ENCODE peak calls at places on chromosome 14, in eight cellular contexts. Q is WTC11, V is mesothelial cell of epicardium, B is tibial nerve, M is lower leg skin, W is neural crest cell, U is astrocyte of the cerebellum, O is PC-3. E is an unnamed sample.

GRCh38 chr14:45177081-45177480 is 41.4 kb downstream of the FANCM start:
- DNase-seq in Q (no peak), V (no peak), B (no peak), M (no peak), W (no peak), U (no peak), O (peak), E (no peak)

GRCh38 chr14:60514378-60515243 is 5.7 kb downstream of the SIX6 start:
- DNase-seq in Q (peak), V (no peak), B (peak), M (no peak), W (peak), U (no peak), O (peak), E (no peak)

GRCh38 chr14:34087556-34087955 is 136.7 kb upstream of the EGLN3 start:
- DNase-seq in Q (no peak), V (no peak), B (no peak), M (no peak), W (no peak), U (no peak), O (no peak), E (no peak)

GRCh38 chr14:52825085-52825484 is 33.7 kb upstream of the GNPNAT1 start:
- DNase-seq in Q (no peak), V (no peak), B (no peak), M (no peak), W (no peak), U (no peak), O (no peak), E (no peak)

GRCh38 chr14:33343016-33343415 is 404.3 kb downstream of the NPAS3 start:
- DNase-seq in Q (no peak), V (no peak), B (no peak), M (no peak), W (no peak), U (peak), O (peak), E (no peak)

GRCh38 chr14:95998656-95999055 is 40.5 kb upstream of the C14orf132 start:
- DNase-seq in Q (no peak), V (no peak), B (no peak), M (no peak), W (no peak), U (peak), O (peak), E (no peak)

GRCh38 chr14:56580317-56580711 is 716 bp downstream of the TMEM260 start:
- DNase-seq in Q (no peak), V (no peak), B (no peak), M (no peak), W (no peak), U (no peak), O (peak), E (no peak)

GRCh38 chr14:89628521-89628920 is 211.5 kb upstream of the FOXN3 start:
- DNase-seq in Q (no peak), V (no peak), B (no peak), M (no peak), W (no peak), U (no peak), O (no peak), E (no peak)

GRCh38 chr14:75911883-75912282 is 69.9 kb downstream of the TGFB3 start:
- DNase-seq in Q (peak), V (no peak), B (no peak), M (no peak), W (peak), U (peak), O (no peak), E (peak)

GRCh38 chr14:30225171-30225570 is 297.5 kb upstream of the PRKD1 start:
- DNase-seq in Q (no peak), V (no peak), B (peak), M (peak), W (no peak), U (no peak), O (no peak), E (no peak)

GRCh38 chr14:77322209-77322902 is 1.5 kb downstream of the GSTZ1 start:
- DNase-seq in Q (no peak), V (no peak), B (no peak), M (no peak), W (no peak), U (no peak), O (no peak), E (no peak)

GRCh38 chr14:104317975-104318557 is 179.7 kb downstream of the KIF26A start:
- DNase-seq in Q (no peak), V (no peak), B (no peak), M (no peak), W (no peak), U (no peak), O (no peak), E (no peak)

GRCh38 chr14:88142990-88143389 is 138.1 kb downstream of the GPR65 start:
- DNase-seq in Q (no peak), V (no peak), B (no peak), M (no peak), W (no peak), U (no peak), O (no peak), E (no peak)

GRCh38 chr14:21454843-21455550 is 926 bp downstream of the CHD8 start:
- DNase-seq in Q (no peak), V (no peak), B (no peak), M (no peak), W (no peak), U (no peak), O (no peak), E (no peak)

GRCh38 chr14:101496779-101497420 is 64.4 kb upstream of the DIO3 start:
- DNase-seq in Q (no peak), V (no peak), B (no peak), M (no peak), W (no peak), U (no peak), O (no peak), E (no peak)

GRCh38 chr14:30227871-30228270 is 300.2 kb upstream of the PRKD1 start:
- DNase-seq in Q (no peak), V (no peak), B (peak), M (peak), W (no peak), U (no peak), O (peak), E (no peak)

GRCh38 chr14:94995551-94995950 is 161.8 kb downstream of the DICER1 start:
- DNase-seq in Q (no peak), V (no peak), B (no peak), M (no peak), W (no peak), U (no peak), O (no peak), E (no peak)

GRCh38 chr14:95290769-95291440 is 28.8 kb downstream of the CLMN start:
- DNase-seq in Q (peak), V (no peak), B (no peak), M (peak), W (no peak), U (no peak), O (peak), E (no peak)

GRCh38 chr14:29584992-29585391 is 342.7 kb downstream of the PRKD1 start:
- DNase-seq in Q (peak), V (no peak), B (peak), M (no peak), W (peak), U (peak), O (peak), E (peak)

GRCh38 chr14:96797943-96798349 is 764 bp downstream of the VRK1 start:
- DNase-seq in Q (no peak), V (no peak), B (no peak), M (no peak), W (no peak), U (no peak), O (no peak), E (no peak)

GRCh38 chr14:50049703-50050102 is 66.7 kb downstream of the VCPKMT start:
- DNase-seq in Q (no peak), V (no peak), B (no peak), M (no peak), W (no peak), U (no peak), O (no peak), E (no peak)

GRCh38 chr14:60700598-60700997 is 23.6 kb downstream of the SIX4 start:
- DNase-seq in Q (no peak), V (no peak), B (no peak), M (no peak), W (no peak), U (no peak), O (no peak), E (no peak)

GRCh38 chr14:105860615-105861580 is 334.5 kb downstream of the TMEM121 start:
- DNase-seq in Q (peak), V (peak), B (no peak), M (no peak), W (no peak), U (no peak), O (no peak), E (no peak)

GRCh38 chr14:36363704-36364103 is 43.3 kb upstream of the MBIP start:
- DNase-seq in Q (no peak), V (no peak), B (no peak), M (no peak), W (no peak), U (no peak), O (no peak), E (no peak)

GRCh38 chr14:58297762-58298476 is 436 bp upstream of the ARID4A start:
- DNase-seq in Q (peak), V (peak), B (peak), M (peak), W (peak), U (peak), O (peak), E (peak)

GRCh38 chr14:96268426-96269358 is 12.7 kb downstream of the BDKRB1 start:
- DNase-seq in Q (no peak), V (no peak), B (peak), M (peak), W (no peak), U (peak), O (peak), E (no peak)

GRCh38 chr14:22168092-22168955 is 420.7 kb downstream of the DAD1 start:
- DNase-seq in Q (no peak), V (no peak), B (no peak), M (no peak), W (no peak), U (no peak), O (peak), E (no peak)

GRCh38 chr14:24395609-24396580 is 2.9 kb upstream of the NYNRIN start:
- DNase-seq in Q (no peak), V (no peak), B (no peak), M (peak), W (no peak), U (no peak), O (no peak), E (no peak)

GRCh38 chr14:89041245-89041585 is 216.8 kb downstream of the TTC8 start:
- DNase-seq in Q (no peak), V (no peak), B (no peak), M (no peak), W (no peak), U (no peak), O (peak), E (no peak)

GRCh38 chr14:75877292-75877691 is 104.5 kb downstream of the TGFB3 start:
- DNase-seq in Q (no peak), V (no peak), B (no peak), M (no peak), W (no peak), U (peak), O (peak), E (no peak)

GRCh38 chr14:20587489-20588154 is at the start of gene RNASE11:
- DNase-seq in Q (no peak), V (no peak), B (no peak), M (no peak), W (no peak), U (no peak), O (no peak), E (no peak)

GRCh38 chr14:77478796-77479195 is 19.8 kb downstream of the ISM2 start:
- DNase-seq in Q (no peak), V (no peak), B (no peak), M (no peak), W (no peak), U (no peak), O (no peak), E (no peak)

GRCh38 chr14:38208825-38209562 is 1.3 kb downstream of the SSTR1 start:
- DNase-seq in Q (peak), V (peak), B (no peak), M (no peak), W (no peak), U (no peak), O (no peak), E (no peak)

GRCh38 chr14:95619785-95620417 is 66.3 kb upstream of the TCL1B start:
- DNase-seq in Q (no peak), V (no peak), B (no peak), M (no peak), W (no peak), U (no peak), O (no peak), E (no peak)

GRCh38 chr14:70061108-70061507 is 127.6 kb downstream of the SLC8A3 start:
- DNase-seq in Q (no peak), V (no peak), B (no peak), M (no peak), W (no peak), U (no peak), O (peak), E (no peak)

GRCh38 chr14:54816450-54816849 is 86.2 kb downstream of the GCH1 start:
- DNase-seq in Q (no peak), V (no peak), B (no peak), M (no peak), W (no peak), U (no peak), O (no peak), E (no peak)

GRCh38 chr14:23122086-23122485 is 3.0 kb upstream of the CEBPE start:
- DNase-seq in Q (no peak), V (no peak), B (no peak), M (no peak), W (no peak), U (no peak), O (no peak), E (no peak)

GRCh38 chr14:68580096-68580640 is 212.7 kb downstream of the ZFP36L1 start:
- DNase-seq in Q (no peak), V (no peak), B (no peak), M (no peak), W (no peak), U (no peak), O (no peak), E (no peak)

GRCh38 chr14:68580676-68581075 is 212.2 kb downstream of the ZFP36L1 start:
- DNase-seq in Q (no peak), V (no peak), B (no peak), M (no peak), W (no peak), U (no peak), O (no peak), E (no peak)

GRCh38 chr14:68576496-68577244 is 216.2 kb downstream of the ZFP36L1 start:
- DNase-seq in Q (no peak), V (no peak), B (no peak), M (no peak), W (no peak), U (peak), O (peak), E (no peak)

GRCh38 chr14:68576031-68576430 is 216.8 kb downstream of the ZFP36L1 start:
- DNase-seq in Q (no peak), V (no peak), B (no peak), M (no peak), W (no peak), U (no peak), O (peak), E (no peak)

GRCh38 chr14:68578597-68578996 is 214.3 kb downstream of the ZFP36L1 start:
- DNase-seq in Q (no peak), V (no peak), B (no peak), M (no peak), W (no peak), U (no peak), O (no peak), E (no peak)
- TF ChIP-seq CTCF in Q (no peak), V (no peak), B (no peak), M (no peak), W (no peak), U (no peak), O (no peak), E (no peak)

DNA sequence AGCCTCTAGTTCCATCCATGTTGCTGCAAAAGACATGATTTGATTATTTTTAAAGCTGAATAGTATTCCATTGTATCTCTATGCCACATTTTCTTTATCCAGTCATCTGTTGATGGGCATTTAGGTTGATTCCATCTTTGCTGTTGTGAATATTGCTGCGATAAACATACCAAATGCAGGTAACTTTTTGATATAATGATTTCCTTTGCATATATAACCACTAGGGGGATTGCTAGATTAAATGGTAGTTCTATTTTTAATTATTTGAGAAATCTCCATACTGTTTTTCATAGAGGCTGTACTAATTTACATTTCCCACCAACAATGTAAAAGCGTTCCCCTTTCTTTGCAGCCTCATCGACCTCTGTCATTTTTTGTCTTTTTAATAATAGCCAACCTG is 342.5 kb downstream of the MDGA2 start:
- DNase-seq in Q (no peak), V (no peak), B (no peak), M (no peak), W (no peak), U (no peak), O (peak), E (no peak)
- TF ChIP-seq CTCF in Q (no peak), V (peak), B (no peak), M (no peak), W (peak), U (no peak), O (peak), E (no peak)

DNA sequence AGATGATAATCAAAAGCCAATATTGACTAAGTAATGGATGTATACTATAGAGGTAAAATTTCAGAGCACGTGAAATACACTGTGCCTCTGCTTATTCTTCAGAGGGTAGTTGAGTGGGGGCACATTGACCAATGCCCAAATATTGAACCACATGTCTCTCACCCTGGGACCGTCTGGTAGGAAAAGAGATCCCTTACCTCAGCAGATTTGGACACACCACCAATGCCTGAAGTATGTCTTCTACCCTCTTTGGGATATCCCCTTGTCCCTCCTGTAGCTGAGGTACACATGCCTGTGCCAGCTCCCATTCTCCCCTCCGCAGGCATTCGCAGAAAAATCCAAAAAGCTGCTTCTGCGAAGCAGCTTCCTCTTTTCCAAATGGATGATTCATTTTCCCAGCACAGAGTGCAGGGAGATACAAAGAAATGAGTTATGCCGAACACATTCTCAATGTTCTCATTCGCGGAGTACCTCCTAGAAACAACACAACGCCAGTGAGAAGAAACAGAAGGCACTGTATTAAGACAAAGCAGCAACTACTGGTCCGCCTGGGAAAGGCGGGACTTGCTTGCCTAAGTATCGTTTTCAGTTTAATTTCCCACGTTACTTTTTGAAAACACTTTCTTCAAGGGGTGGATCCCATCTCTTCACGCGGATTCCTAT is 686 bp downstream of the ZFYVE26 start:
- DNase-seq in Q (no peak), V (no peak), B (no peak), M (no peak), W (no peak), U (no peak), O (peak), E (no peak)
- TF ChIP-seq CTCF in Q (no peak), V (no peak), B (no peak), M (no peak), W (no peak), U (no peak), O (no peak), E (no peak)

GRCh38 chr14:102583726-102584125 is 8.7 kb upstream of the RCOR1 start:
- DNase-seq in Q (no peak), V (no peak), B (no peak), M (no peak), W (no peak), U (no peak), O (no peak), E (no peak)
- TF ChIP-seq CTCF in Q (no peak), V (no peak), B (no peak), M (no peak), W (no peak), U (no peak), O (no peak), E (no peak)

DNA sequence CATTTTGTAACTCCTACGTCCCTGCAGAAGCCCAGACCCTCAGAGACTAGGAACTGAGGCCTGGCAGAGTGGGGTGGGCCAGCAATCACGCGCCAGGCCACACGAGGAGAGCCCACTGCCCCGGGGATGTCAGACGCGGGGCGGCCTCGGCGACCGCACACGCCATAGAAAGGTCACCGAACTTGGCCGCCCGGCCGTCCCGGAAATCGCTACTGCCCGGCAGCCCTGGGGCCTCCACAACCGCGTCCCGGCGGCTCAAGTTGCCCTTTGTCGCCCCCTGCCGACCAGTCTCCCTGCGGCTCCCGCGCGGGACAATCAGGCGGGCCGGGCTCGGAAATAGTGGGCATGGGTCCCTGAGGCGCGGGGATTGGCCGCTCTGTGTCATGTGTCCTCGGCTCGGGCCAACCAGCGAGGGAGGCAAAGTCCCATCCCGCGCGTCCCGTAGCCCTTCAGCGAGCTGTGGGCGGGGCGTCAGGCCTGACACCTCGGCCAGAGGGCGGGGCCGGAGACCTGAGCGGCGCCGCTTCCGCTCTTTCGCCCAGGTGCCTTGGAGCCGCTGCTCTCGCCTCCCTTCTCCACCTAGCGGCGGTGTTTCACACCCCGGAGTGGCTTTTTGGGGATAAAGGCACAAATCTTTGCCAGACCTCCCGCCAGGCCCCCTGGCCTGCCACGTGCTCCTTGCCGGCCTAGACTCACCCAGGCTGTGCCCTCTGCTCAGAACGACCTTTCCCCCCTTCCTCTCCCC is 33.4 kb upstream of the DEGS2 start:
- DNase-seq in Q (peak), V (peak), B (peak), M (peak), W (peak), U (peak), O (peak), E (peak)
- TF ChIP-seq CTCF in Q (peak), V (peak), B (peak), M (no peak), W (peak), U (peak), O (peak), E (peak)